ENCODE peak calls at places on chromosomes 16 and 17, in seven cellular contexts. U is nephron progenitor cell, N is GM13977, I is fibroblast of lung, Y is HL-60, R is transverse colon, P is kidney. Z is an unnamed sample.

GRCh38 chr17:77893144-77894044 is 65.1 kb upstream of the TNRC6C start:
- DNase-seq in U (no peak), P (peak), Y (no peak), R (no peak), I (no peak), N (no peak), Z (no peak)

GRCh38 chr16:35305476-35305875 is 1846.1 kb downstream of the TP53TG3F start:
- DNase-seq in I (no peak), N (no peak), Y (no peak), R (no peak), U (no peak), P (no peak), Z (no peak)

GRCh38 chr17:8859029-8859803 is 8.3 kb downstream of the PIK3R6 start:
- DNase-seq in I (peak), N (no peak), Y (peak), U (no peak), P (no peak), R (no peak), Z (peak)

GRCh38 chr17:3768341-3768740 is 32.6 kb downstream of the ITGAE start:
- DNase-seq in N (no peak), U (no peak), R (no peak), I (no peak), Y (no peak), P (peak), Z (no peak)

GRCh38 chr16:754208-755097 is 6.1 kb upstream of the MSLN start:
- DNase-seq in I (no peak), R (no peak), N (no peak), Y (peak), U (no peak), P (no peak), Z (no peak)

GRCh38 chr17:61784510-61784909 is 78.8 kb downstream of the BRIP1 start:
- DNase-seq in I (no peak), R (no peak), P (no peak), N (no peak), U (no peak), Y (no peak), Z (no peak)

GRCh38 chr16:86214326-86215232 is 295.7 kb upstream of the FOXF1 start:
- DNase-seq in N (no peak), R (no peak), U (no peak), I (peak), Y (no peak), P (no peak), Z (no peak)

GRCh38 chr16:26605872-26606271 is 460.9 kb upstream of the C16orf82 start:
- DNase-seq in R (no peak), U (no peak), N (no peak), Y (no peak), I (no peak), P (no peak), Z (no peak)

GRCh38 chr17:45391918-45392317 is 40.8 kb downstream of the ARHGAP27 start:
- DNase-seq in N (no peak), P (no peak), R (no peak), Y (no peak), I (no peak), U (no peak), Z (no peak)

GRCh38 chr16:24681793-24682192 is 47.7 kb upstream of the TNRC6A start:
- DNase-seq in P (no peak), R (no peak), N (no peak), Y (no peak), I (peak), U (no peak), Z (no peak)

GRCh38 chr16:8874388-8874787 is 5.6 kb upstream of the CARHSP1 start:
- DNase-seq in P (no peak), Y (no peak), I (no peak), U (no peak), N (no peak), R (no peak), Z (no peak)

GRCh38 chr17:2055494-2056220 is 754 bp downstream of the HIC1 start:
- DNase-seq in I (no peak), U (peak), R (peak), Y (no peak), N (peak), P (peak), Z (peak)

GRCh38 chr16:5584100-5584499 is 486.5 kb upstream of the EEF2KMT start:
- DNase-seq in Y (no peak), P (no peak), I (no peak), R (no peak), N (no peak), U (no peak), Z (no peak)

GRCh38 chr17:73820686-73821448 is 176.6 kb upstream of the SDK2 start:
- DNase-seq in U (peak), N (no peak), P (peak), R (peak), I (peak), Y (peak), Z (no peak)

GRCh38 chr16:78291642-78292041 is 192.2 kb downstream of the WWOX start:
- DNase-seq in R (no peak), I (no peak), N (no peak), P (peak), Y (no peak), U (no peak), Z (no peak)

GRCh38 chr17:29572691-29573557 is 4.4 kb downstream of the TP53I13 start:
- DNase-seq in U (peak), Y (peak), N (peak), R (peak), P (peak), I (peak), Z (peak)

GRCh38 chr16:2335286-2335895 is 5.1 kb downstream of the ABCA3 start:
- DNase-seq in Y (no peak), U (no peak), N (no peak), R (no peak), I (no peak), P (no peak), Z (no peak)

GRCh38 chr16:47143677-47144558 is at the start of gene NETO2:
- DNase-seq in R (peak), P (peak), N (peak), Y (peak), U (peak), I (peak), Z (peak)

GRCh38 chr17:8117367-8117979 is 841 bp downstream of the ALOXE3 start:
- DNase-seq in Y (no peak), P (no peak), N (no peak), R (no peak), I (no peak), U (peak), Z (no peak)

GRCh38 chr16:67652578-67653130 is 7.4 kb downstream of the ACD start:
- DNase-seq in I (no peak), P (peak), N (no peak), Y (no peak), U (peak), R (no peak), Z (no peak)

GRCh38 chr17:52789829-52790228 is 631.3 kb upstream of the CA10 start:
- DNase-seq in U (no peak), I (no peak), N (no peak), Y (no peak), R (no peak), P (no peak), Z (no peak)

GRCh38 chr17:41024702-41025101 is 2.3 kb downstream of the KRTAP1-5 start:
- DNase-seq in I (no peak), U (no peak), N (no peak), Y (no peak), R (no peak), P (no peak), Z (no peak)

GRCh38 chr16:75062135-75062943 is 54.2 kb downstream of the LDHD start:
- DNase-seq in P (peak), Y (no peak), R (no peak), I (peak), N (no peak), U (no peak), Z (no peak)

GRCh38 chr17:82520041-82520910 is 744 bp downstream of the FOXK2 start:
- DNase-seq in P (peak), I (peak), Y (peak), U (peak), R (no peak), N (peak), Z (peak)

GRCh38 chr17:20944014-20944905 is 98.6 kb downstream of the USP22 start:
- DNase-seq in U (peak), Y (no peak), R (peak), P (no peak), I (no peak), N (peak), Z (peak)

GRCh38 chr17:42809250-42809649 is 10.6 kb downstream of the CNTD1 start:
- DNase-seq in U (no peak), R (no peak), I (peak), N (no peak), Y (no peak), P (no peak), Z (no peak)

GRCh38 chr17:49815761-49816281 is 27.3 kb downstream of the KAT7 start:
- DNase-seq in N (no peak), I (peak), Y (no peak), P (no peak), R (no peak), U (no peak), Z (no peak)

GRCh38 chr16:57265850-57266530 is 18.5 kb downstream of the PLLP start:
- DNase-seq in U (no peak), R (peak), N (no peak), P (peak), Y (no peak), I (peak), Z (no peak)

GRCh38 chr17:58172369-58173071 is 5.7 kb downstream of the OR4D2 start:
- DNase-seq in U (no peak), Y (peak), P (no peak), N (peak), R (no peak), I (peak), Z (peak)
- TF ChIP-seq CTCF in U (peak), Y (peak), P (no peak), N (peak), R (no peak), I (peak), Z (peak)

DNA sequence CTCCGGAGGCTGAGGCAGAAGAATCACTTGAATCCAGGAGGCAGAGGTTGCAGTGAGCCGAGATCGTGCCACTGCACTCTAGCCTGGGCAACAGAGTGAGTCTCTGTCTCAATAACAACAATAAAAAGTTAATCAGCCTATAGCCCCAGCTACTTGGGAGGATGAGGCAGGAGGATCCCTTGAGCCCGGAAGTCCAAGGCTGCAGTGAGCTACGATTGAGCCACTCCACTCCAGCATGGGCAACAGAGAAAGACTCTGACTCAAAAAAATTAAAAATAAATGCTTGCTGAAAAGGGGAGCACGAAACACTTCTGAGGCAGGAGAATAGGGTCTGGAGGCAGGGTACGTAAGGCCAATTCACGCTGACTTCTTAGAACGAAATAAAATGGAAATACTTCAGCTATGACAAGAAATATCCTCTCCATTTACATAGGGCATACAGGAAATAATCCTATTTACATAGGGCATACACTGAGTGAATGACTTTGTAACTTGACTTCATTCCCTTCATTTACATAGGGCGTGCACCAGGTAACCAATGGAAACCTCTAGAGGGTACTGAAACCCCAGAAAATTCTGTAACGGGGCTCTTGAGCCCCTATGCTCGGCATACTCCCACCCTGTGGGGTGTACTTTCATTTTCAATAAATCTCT is 3.2 kb upstream of the PRPSAP1 start:
- DNase-seq in R (peak), N (no peak), U (no peak), Y (no peak), P (no peak), I (no peak), Z (no peak)
- TF ChIP-seq CTCF in R (no peak), N (no peak), U (no peak), Y (no peak), P (no peak), I (no peak), Z (no peak)

GRCh38 chr17:34980681-34981537 is 597 bp downstream of the LIG3 start:
- DNase-seq in P (peak), U (peak), R (peak), Y (peak), N (peak), I (peak), Z (peak)
- TF ChIP-seq CTCF in P (peak), U (no peak), R (peak), Y (peak), N (peak), I (peak), Z (peak)

DNA sequence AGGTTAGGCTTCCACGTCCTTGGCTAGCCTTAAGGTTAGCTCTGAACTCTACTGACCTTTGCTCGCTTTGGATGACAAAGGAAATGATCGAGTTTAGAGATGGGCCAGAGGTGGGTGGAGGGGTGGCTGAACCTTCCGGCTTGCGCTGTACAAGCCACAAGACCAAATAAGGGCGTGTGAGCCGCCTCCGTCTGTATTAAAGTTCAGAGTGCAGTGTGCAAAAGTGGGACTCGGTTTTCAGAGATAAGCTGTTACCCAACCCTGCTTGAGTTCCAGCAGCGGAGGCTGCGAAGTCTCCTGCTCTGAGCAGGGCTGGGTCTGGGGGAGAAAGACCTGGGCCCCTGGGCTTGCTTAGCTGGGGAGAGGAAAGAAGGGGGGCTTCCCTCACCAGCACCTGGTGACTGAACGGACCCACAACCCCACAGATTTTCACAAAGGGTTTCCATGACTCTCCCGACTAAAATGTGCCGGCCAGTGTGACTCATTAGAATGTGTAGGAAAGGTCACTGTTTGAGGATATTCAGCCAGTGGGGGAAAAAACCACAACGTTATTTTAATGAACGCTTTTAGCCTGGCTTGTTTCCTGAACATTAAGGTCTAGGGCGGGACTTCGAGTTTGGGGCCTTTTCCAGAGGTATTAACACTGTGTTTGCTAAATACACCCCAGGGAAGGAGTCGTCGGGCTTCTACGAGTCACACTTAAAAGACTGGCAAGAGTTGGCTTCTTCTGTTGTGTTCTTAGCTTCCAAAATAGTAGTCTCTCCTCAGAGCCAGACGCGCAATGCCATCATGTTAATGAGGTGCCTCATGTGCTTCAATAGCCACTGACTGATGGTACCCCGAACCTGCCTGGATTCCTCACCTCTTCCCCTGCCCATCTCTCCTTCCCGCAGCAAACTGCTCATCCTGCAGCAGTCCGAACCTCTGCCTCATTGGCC is 67.0 kb downstream of the CENPV start:
- DNase-seq in Y (peak), N (peak), U (peak), R (peak), P (peak), I (peak), Z (peak)
- TF ChIP-seq CTCF in Y (no peak), N (no peak), U (no peak), R (no peak), P (no peak), I (no peak), Z (peak)

GRCh38 chr17:979539-980405 is at the start of gene NXN:
- DNase-seq in I (peak), Y (peak), P (peak), R (peak), U (peak), N (peak), Z (peak)

GRCh38 chr17:979211-979538 is 401 bp downstream of the NXN start:
- DNase-seq in N (no peak), P (peak), Y (no peak), U (no peak), I (no peak), R (no peak), Z (no peak)

GRCh38 chr17:978110-979093 is 1.2 kb downstream of the NXN start:
- DNase-seq in P (peak), U (peak), N (no peak), Y (no peak), I (peak), R (no peak), Z (no peak)

GRCh38 chr17:981292-981658 is 1.7 kb upstream of the NXN start:
- DNase-seq in I (no peak), Y (no peak), U (no peak), P (no peak), N (no peak), R (no peak), Z (no peak)

GRCh38 chr17:980406-981291 is 1.1 kb upstream of the NXN start:
- DNase-seq in I (peak), P (peak), R (peak), U (peak), N (peak), Y (peak), Z (peak)
- TF ChIP-seq CTCF in I (peak), P (peak), R (peak), U (peak), N (peak), Y (peak), Z (peak)

Z was measured in activated CD8-positive, alpha-beta T cell treated with anti-CD3 and anti-CD28 coated beads for 36 hours.